ENCODE peak calls at places on chromosomes 3 and 15, in seven cellular contexts. One of them, this sample, is unnamed.

GRCh38 chr15:49423021-49423420 is at the start of gene FGF7:
- DNase-seq in GM12878: no peak
- DNase-seq in suprapubic skin: no peak
- DNase-seq in sigmoid colon: peak
- DNase-seq in transverse colon: no peak
- DNase-seq in upper lobe of left lung: no peak
- DNase-seq in H1: no peak
- DNase-seq in this sample: no peak

GRCh38 chr15:35561308-35561707 is 15.3 kb upstream of the DPH6 start:
- DNase-seq in GM12878: no peak
- DNase-seq in transverse colon: no peak
- DNase-seq in upper lobe of left lung: no peak
- DNase-seq in suprapubic skin: no peak
- DNase-seq in sigmoid colon: no peak
- DNase-seq in H1: no peak
- DNase-seq in this sample: no peak

GRCh38 chr3:86282106-86282787 is 708.7 kb downstream of the VGLL3 start:
- DNase-seq in suprapubic skin: no peak
- DNase-seq in H1: no peak
- DNase-seq in sigmoid colon: no peak
- DNase-seq in upper lobe of left lung: peak
- DNase-seq in GM12878: no peak
- DNase-seq in transverse colon: no peak
- DNase-seq in this sample: no peak

GRCh38 chr3:8341853-8342252 is 159.8 kb upstream of the LMCD1 start:
- DNase-seq in GM12878: no peak
- DNase-seq in transverse colon: no peak
- DNase-seq in suprapubic skin: no peak
- DNase-seq in sigmoid colon: no peak
- DNase-seq in H1: no peak
- DNase-seq in upper lobe of left lung: no peak
- DNase-seq in this sample: no peak

GRCh38 chr3:158456114-158456513 is 114.9 kb upstream of the MLF1 start:
- DNase-seq in transverse colon: no peak
- DNase-seq in GM12878: no peak
- DNase-seq in suprapubic skin: no peak
- DNase-seq in sigmoid colon: no peak
- DNase-seq in upper lobe of left lung: no peak
- DNase-seq in H1: no peak
- DNase-seq in this sample: no peak

GRCh38 chr3:27114684-27115083 is 254.5 kb downstream of the NEK10 start:
- DNase-seq in H1: no peak
- DNase-seq in GM12878: no peak
- DNase-seq in sigmoid colon: no peak
- DNase-seq in suprapubic skin: no peak
- DNase-seq in transverse colon: no peak
- DNase-seq in upper lobe of left lung: no peak
- DNase-seq in this sample: no peak

GRCh38 chr3:23944007-23944760 is 902 bp upstream of the NR1D2 start:
- DNase-seq in suprapubic skin: no peak
- DNase-seq in sigmoid colon: no peak
- DNase-seq in transverse colon: no peak
- DNase-seq in GM12878: no peak
- DNase-seq in upper lobe of left lung: no peak
- DNase-seq in H1: no peak
- DNase-seq in this sample: no peak

GRCh38 chr3:27914199-27914598 is 192.1 kb upstream of the EOMES start:
- DNase-seq in sigmoid colon: no peak
- DNase-seq in suprapubic skin: no peak
- DNase-seq in GM12878: no peak
- DNase-seq in transverse colon: no peak
- DNase-seq in H1: peak
- DNase-seq in upper lobe of left lung: no peak
- DNase-seq in this sample: no peak

GRCh38 chr15:65680544-65680943 is 58.8 kb downstream of the SLC24A1 start:
- DNase-seq in sigmoid colon: no peak
- DNase-seq in transverse colon: no peak
- DNase-seq in upper lobe of left lung: no peak
- DNase-seq in GM12878: no peak
- DNase-seq in suprapubic skin: no peak
- DNase-seq in H1: no peak
- DNase-seq in this sample: no peak

GRCh38 chr15:69652906-69653305 is 200.3 kb downstream of the RPLP1 start:
- DNase-seq in suprapubic skin: no peak
- DNase-seq in upper lobe of left lung: no peak
- DNase-seq in sigmoid colon: no peak
- DNase-seq in transverse colon: no peak
- DNase-seq in GM12878: no peak
- DNase-seq in H1: no peak
- DNase-seq in this sample: no peak

GRCh38 chr3:2948882-2949281 is 161.3 kb downstream of the IL5RA start:
- DNase-seq in suprapubic skin: no peak
- DNase-seq in GM12878: no peak
- DNase-seq in sigmoid colon: no peak
- DNase-seq in upper lobe of left lung: no peak
- DNase-seq in transverse colon: no peak
- DNase-seq in H1: no peak
- DNase-seq in this sample: no peak
- TF ChIP-seq EP300 in suprapubic skin: no peak
- TF ChIP-seq EP300 in GM12878: no peak
- TF ChIP-seq EP300 in sigmoid colon: no peak
- TF ChIP-seq EP300 in upper lobe of left lung: no peak
- TF ChIP-seq EP300 in transverse colon: no peak
- TF ChIP-seq EP300 in H1: no peak
- TF ChIP-seq EP300 in this sample: no peak

DNA sequence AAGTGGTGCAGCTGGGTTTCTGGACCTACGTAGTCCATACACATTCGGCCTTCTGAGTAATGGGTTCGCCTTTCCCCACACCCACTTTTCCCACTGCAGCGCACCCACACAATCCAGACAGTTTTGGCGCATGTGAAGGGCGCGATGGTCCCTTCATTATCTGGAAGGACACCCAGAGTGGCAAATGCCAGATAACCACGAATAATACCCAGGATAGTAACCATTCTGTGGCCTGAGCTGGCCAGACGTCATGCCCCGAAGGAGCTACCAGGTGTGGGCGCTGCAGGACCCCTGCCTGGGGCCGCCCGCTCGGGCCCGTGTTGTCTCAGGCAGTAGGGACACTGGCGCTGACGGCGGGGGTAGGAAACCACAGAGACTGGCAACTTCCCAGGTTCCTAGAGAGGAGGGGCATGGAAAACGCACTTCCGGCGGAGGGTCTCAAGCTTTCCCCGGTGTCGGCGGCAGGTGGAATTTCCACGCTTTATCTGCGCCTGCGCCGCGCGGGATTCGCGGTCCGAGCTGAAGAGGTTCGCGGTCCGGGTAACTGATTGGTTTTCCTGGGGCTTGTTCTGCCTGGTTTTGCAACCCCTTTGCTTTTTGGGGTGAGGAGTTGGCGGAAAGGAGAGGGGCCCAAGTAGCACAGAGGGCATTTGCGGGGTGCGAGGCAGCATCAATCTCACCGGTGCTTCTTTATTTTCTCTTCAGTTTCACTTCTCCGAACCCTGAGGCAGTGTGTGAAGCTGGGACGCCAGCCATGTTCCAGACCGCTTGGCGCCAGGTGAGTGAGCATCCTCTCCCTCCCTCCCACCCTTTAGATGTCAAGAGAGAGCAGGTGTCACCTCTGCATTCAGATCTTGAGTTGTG is at the start of gene ZNF620:
- DNase-seq in transverse colon: peak
- DNase-seq in suprapubic skin: peak
- DNase-seq in upper lobe of left lung: peak
- DNase-seq in H1: peak
- DNase-seq in GM12878: no peak
- DNase-seq in sigmoid colon: peak
- DNase-seq in this sample: peak
- TF ChIP-seq POLR2AphosphoS5 in transverse colon: peak
- TF ChIP-seq POLR2AphosphoS5 in suprapubic skin: no peak
- TF ChIP-seq POLR2AphosphoS5 in upper lobe of left lung: peak
- TF ChIP-seq POLR2AphosphoS5 in H1: peak
- TF ChIP-seq POLR2AphosphoS5 in GM12878: no peak
- TF ChIP-seq POLR2AphosphoS5 in sigmoid colon: peak
- TF ChIP-seq POLR2AphosphoS5 in this sample: peak

DNA sequence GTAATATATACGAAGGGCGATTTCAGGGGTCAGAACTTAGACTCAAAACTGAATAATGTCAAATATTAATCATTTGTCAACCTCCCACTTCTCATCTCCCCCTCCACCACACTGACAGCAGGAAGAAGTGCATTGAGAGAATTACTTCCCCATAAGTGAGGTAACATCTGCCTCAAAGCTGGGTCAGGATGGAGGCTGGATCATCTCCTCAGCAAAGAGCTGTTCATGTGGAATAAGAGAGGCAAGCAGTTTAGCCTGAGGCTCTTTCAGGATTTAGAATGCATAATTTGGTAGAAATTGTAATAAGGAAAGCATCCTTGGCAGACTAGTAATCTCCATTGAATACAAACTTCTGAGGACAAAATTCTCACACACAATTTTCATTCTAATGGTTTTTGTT is 512.1 kb downstream of the ROBO1 start:
- DNase-seq in sigmoid colon: no peak
- DNase-seq in suprapubic skin: no peak
- DNase-seq in upper lobe of left lung: no peak
- DNase-seq in H1: no peak
- DNase-seq in GM12878: no peak
- DNase-seq in transverse colon: no peak
- DNase-seq in this sample: no peak
- TF ChIP-seq EP300 in sigmoid colon: no peak
- TF ChIP-seq EP300 in suprapubic skin: no peak
- TF ChIP-seq EP300 in upper lobe of left lung: no peak
- TF ChIP-seq EP300 in H1: no peak
- TF ChIP-seq EP300 in GM12878: no peak
- TF ChIP-seq EP300 in transverse colon: no peak
- TF ChIP-seq EP300 in this sample: no peak

DNA sequence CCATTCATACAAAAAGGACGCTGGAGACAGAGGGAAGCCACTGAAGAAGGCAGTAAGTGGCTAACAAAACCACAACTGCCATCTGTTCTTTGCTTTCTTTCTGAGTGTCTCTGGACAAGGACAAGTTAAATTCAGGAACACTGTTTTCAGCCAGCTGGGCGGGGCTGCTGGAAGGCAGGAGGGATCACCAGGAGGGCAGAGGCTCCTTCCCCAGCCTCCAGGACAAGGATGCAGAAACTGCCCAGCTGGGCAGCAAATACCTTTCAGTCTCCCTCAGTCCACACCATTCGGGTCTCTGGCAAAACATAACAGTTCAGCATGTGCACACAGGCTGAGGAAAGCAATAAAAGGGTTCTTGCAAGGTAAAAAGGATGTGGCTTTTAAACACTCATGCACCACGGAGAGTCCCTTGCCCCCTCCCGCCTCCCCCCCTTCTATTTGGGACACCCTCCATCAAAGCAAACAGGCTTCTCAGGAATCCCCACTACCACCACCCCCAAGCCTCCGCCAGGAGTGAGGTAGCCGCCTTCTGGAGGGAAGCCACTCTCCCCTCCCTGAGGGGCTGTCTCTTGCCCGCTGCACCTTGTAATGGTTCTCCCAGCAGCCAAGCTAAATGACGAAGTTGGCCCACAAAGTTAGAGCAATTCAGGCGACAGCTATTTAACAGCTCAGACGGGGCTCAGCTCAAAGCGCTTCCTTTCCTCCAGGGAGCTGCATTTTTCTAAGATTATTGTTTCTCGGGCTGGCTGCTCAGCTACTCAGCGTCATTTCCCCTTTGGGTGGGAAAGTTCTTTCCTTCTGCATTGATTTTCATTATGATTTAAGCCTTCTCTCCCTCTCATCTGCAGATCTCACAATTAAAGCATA is 3.8 kb downstream of the HEG1 start:
- DNase-seq in suprapubic skin: peak
- DNase-seq in upper lobe of left lung: no peak
- DNase-seq in H1: peak
- DNase-seq in transverse colon: peak
- DNase-seq in sigmoid colon: peak
- DNase-seq in GM12878: peak
- DNase-seq in this sample: no peak
- TF ChIP-seq POLR2AphosphoS5 in suprapubic skin: no peak
- TF ChIP-seq POLR2AphosphoS5 in upper lobe of left lung: no peak
- TF ChIP-seq POLR2AphosphoS5 in H1: no peak
- TF ChIP-seq POLR2AphosphoS5 in transverse colon: no peak
- TF ChIP-seq POLR2AphosphoS5 in sigmoid colon: peak
- TF ChIP-seq POLR2AphosphoS5 in GM12878: no peak
- TF ChIP-seq POLR2AphosphoS5 in this sample: no peak

GRCh38 chr15:89893696-89894450 is at the start of gene AP3S2:
- DNase-seq in GM12878: peak
- DNase-seq in upper lobe of left lung: peak
- DNase-seq in H1: peak
- DNase-seq in transverse colon: peak
- DNase-seq in suprapubic skin: peak
- DNase-seq in sigmoid colon: peak
- DNase-seq in this sample: peak
- TF ChIP-seq EP300 in GM12878: peak
- TF ChIP-seq EP300 in upper lobe of left lung: no peak
- TF ChIP-seq EP300 in H1: no peak
- TF ChIP-seq EP300 in transverse colon: no peak
- TF ChIP-seq EP300 in suprapubic skin: no peak
- TF ChIP-seq EP300 in sigmoid colon: no peak
- TF ChIP-seq EP300 in this sample: no peak